ENCODE peak calls at places on chromosome 3, in nine cellular contexts. One of them, this sample, is unnamed. For H3K4me1, the result is how much of the 10 kb centered on the place peaks cover.

GRCh38 chr3:58588030-58588614 is 10.9 kb upstream of the FAM107A start:
- DNase-seq in CD8-positive, alpha-beta memory T cell: no peak
- DNase-seq in cardiac muscle cell: peak
- DNase-seq in hepatocyte: peak
- DNase-seq in right lobe of liver: no peak
- DNase-seq in IMR-90: peak
- DNase-seq in OCI-LY7: no peak
- DNase-seq in psoas muscle: no peak
- DNase-seq in mammary epithelial cell: no peak
- DNase-seq in this sample: no peak

GRCh38 chr3:110419571-110419970 is 652.0 kb upstream of the NECTIN3 start:
- DNase-seq in right lobe of liver: no peak
- DNase-seq in hepatocyte: no peak
- DNase-seq in psoas muscle: no peak
- DNase-seq in CD8-positive, alpha-beta memory T cell: no peak
- DNase-seq in mammary epithelial cell: no peak
- DNase-seq in IMR-90: no peak
- DNase-seq in cardiac muscle cell: no peak
- DNase-seq in OCI-LY7: no peak
- DNase-seq in this sample: no peak

GRCh38 chr3:99960941-99961340 is 143.3 kb downstream of the CMSS1 start:
- DNase-seq in OCI-LY7: no peak
- DNase-seq in hepatocyte: peak
- DNase-seq in right lobe of liver: no peak
- DNase-seq in CD8-positive, alpha-beta memory T cell: no peak
- DNase-seq in IMR-90: no peak
- DNase-seq in cardiac muscle cell: no peak
- DNase-seq in mammary epithelial cell: no peak
- DNase-seq in psoas muscle: no peak
- DNase-seq in this sample: no peak

GRCh38 chr3:57409471-57409870 is 117.0 kb upstream of the ASB14 start:
- DNase-seq in psoas muscle: no peak
- DNase-seq in mammary epithelial cell: no peak
- DNase-seq in OCI-LY7: no peak
- DNase-seq in cardiac muscle cell: no peak
- DNase-seq in hepatocyte: no peak
- DNase-seq in CD8-positive, alpha-beta memory T cell: no peak
- DNase-seq in IMR-90: no peak
- DNase-seq in right lobe of liver: no peak
- DNase-seq in this sample: no peak

GRCh38 chr3:79019137-79019923 is 748.5 kb downstream of the ROBO1 start:
- DNase-seq in IMR-90: peak
- DNase-seq in OCI-LY7: no peak
- DNase-seq in cardiac muscle cell: peak
- DNase-seq in right lobe of liver: peak
- DNase-seq in psoas muscle: peak
- DNase-seq in hepatocyte: peak
- DNase-seq in mammary epithelial cell: peak
- DNase-seq in CD8-positive, alpha-beta memory T cell: no peak
- DNase-seq in this sample: peak

GRCh38 chr3:146160233-146160963 is 586 bp downstream of the PLOD2 start:
- DNase-seq in OCI-LY7: no peak
- DNase-seq in cardiac muscle cell: peak
- DNase-seq in CD8-positive, alpha-beta memory T cell: peak
- DNase-seq in mammary epithelial cell: peak
- DNase-seq in psoas muscle: peak
- DNase-seq in hepatocyte: peak
- DNase-seq in IMR-90: peak
- DNase-seq in right lobe of liver: peak
- DNase-seq in this sample: peak

GRCh38 chr3:11078826-11079520 is 75.3 kb upstream of the HRH1 start:
- DNase-seq in hepatocyte: no peak
- DNase-seq in OCI-LY7: no peak
- DNase-seq in right lobe of liver: no peak
- DNase-seq in mammary epithelial cell: no peak
- DNase-seq in CD8-positive, alpha-beta memory T cell: no peak
- DNase-seq in psoas muscle: no peak
- DNase-seq in cardiac muscle cell: no peak
- DNase-seq in IMR-90: no peak
- DNase-seq in this sample: no peak

GRCh38 chr3:12347301-12347700 is 58.4 kb downstream of the PPARG start:
- DNase-seq in hepatocyte: no peak
- DNase-seq in IMR-90: no peak
- DNase-seq in CD8-positive, alpha-beta memory T cell: no peak
- DNase-seq in mammary epithelial cell: no peak
- DNase-seq in psoas muscle: no peak
- DNase-seq in right lobe of liver: no peak
- DNase-seq in OCI-LY7: no peak
- DNase-seq in cardiac muscle cell: no peak
- DNase-seq in this sample: no peak

GRCh38 chr3:124034016-124034808 is 42.3 kb upstream of the ROPN1 start:
- DNase-seq in mammary epithelial cell: no peak
- DNase-seq in psoas muscle: peak
- DNase-seq in IMR-90: no peak
- DNase-seq in OCI-LY7: no peak
- DNase-seq in CD8-positive, alpha-beta memory T cell: no peak
- DNase-seq in hepatocyte: peak
- DNase-seq in cardiac muscle cell: peak
- DNase-seq in right lobe of liver: peak
- DNase-seq in this sample: no peak

GRCh38 chr3:9404680-9405079 is 7.3 kb downstream of the SETD5 start:
- DNase-seq in IMR-90: no peak
- DNase-seq in mammary epithelial cell: peak
- DNase-seq in right lobe of liver: no peak
- DNase-seq in OCI-LY7: no peak
- DNase-seq in cardiac muscle cell: peak
- DNase-seq in hepatocyte: no peak
- DNase-seq in CD8-positive, alpha-beta memory T cell: no peak
- DNase-seq in psoas muscle: no peak
- DNase-seq in this sample: no peak

GRCh38 chr3:9408061-9408460 is 10.6 kb downstream of the SETD5 start:
- DNase-seq in IMR-90: no peak
- DNase-seq in right lobe of liver: no peak
- DNase-seq in cardiac muscle cell: no peak
- DNase-seq in mammary epithelial cell: no peak
- DNase-seq in OCI-LY7: no peak
- DNase-seq in hepatocyte: no peak
- DNase-seq in psoas muscle: no peak
- DNase-seq in CD8-positive, alpha-beta memory T cell: no peak
- DNase-seq in this sample: no peak

GRCh38 chr3:9403463-9403862 is 6.0 kb downstream of the SETD5 start:
- DNase-seq in psoas muscle: no peak
- DNase-seq in right lobe of liver: no peak
- DNase-seq in CD8-positive, alpha-beta memory T cell: no peak
- DNase-seq in mammary epithelial cell: no peak
- DNase-seq in IMR-90: no peak
- DNase-seq in cardiac muscle cell: no peak
- DNase-seq in hepatocyte: no peak
- DNase-seq in OCI-LY7: no peak
- DNase-seq in this sample: no peak

GRCh38 chr3:9406856-9407626 is 9.6 kb downstream of the SETD5 start:
- DNase-seq in IMR-90: no peak
- DNase-seq in mammary epithelial cell: no peak
- DNase-seq in CD8-positive, alpha-beta memory T cell: no peak
- DNase-seq in right lobe of liver: no peak
- DNase-seq in hepatocyte: no peak
- DNase-seq in psoas muscle: no peak
- DNase-seq in cardiac muscle cell: no peak
- DNase-seq in OCI-LY7: no peak
- DNase-seq in this sample: no peak

GRCh38 chr3:9405756-9406155 is 8.3 kb downstream of the SETD5 start:
- DNase-seq in hepatocyte: no peak
- DNase-seq in psoas muscle: no peak
- DNase-seq in cardiac muscle cell: no peak
- DNase-seq in IMR-90: no peak
- DNase-seq in CD8-positive, alpha-beta memory T cell: no peak
- DNase-seq in OCI-LY7: no peak
- DNase-seq in right lobe of liver: no peak
- DNase-seq in mammary epithelial cell: peak
- DNase-seq in this sample: no peak
- H3K4me1 ChIP-seq in hepatocyte: half or more
- H3K4me1 ChIP-seq in psoas muscle: half or more
- H3K4me1 ChIP-seq in cardiac muscle cell: under half
- H3K4me1 ChIP-seq in IMR-90: under half
- H3K4me1 ChIP-seq in CD8-positive, alpha-beta memory T cell: half or more
- H3K4me1 ChIP-seq in OCI-LY7: half or more
- H3K4me1 ChIP-seq in right lobe of liver: under half
- H3K4me1 ChIP-seq in mammary epithelial cell: under half
- H3K4me1 ChIP-seq in this sample: half or more

DNA sequence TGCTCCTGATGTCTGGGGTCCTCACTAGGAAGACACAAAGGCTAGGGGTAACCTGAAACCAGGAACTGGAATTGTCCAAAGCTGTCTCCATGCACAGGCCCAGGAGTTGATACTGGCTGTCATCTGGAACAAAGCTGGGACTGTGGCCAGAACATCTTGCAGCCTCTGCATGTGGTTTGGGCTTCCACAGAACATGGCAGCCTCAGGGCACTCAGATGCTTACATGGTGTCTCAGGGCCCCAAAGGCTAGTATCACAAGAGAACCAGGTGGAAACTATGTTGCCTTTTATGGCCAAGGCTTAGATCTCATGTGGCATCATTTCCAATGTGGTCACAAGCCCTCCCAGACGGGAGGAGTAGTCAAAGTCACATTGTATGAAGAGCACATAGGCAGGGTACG is 335.2 kb upstream of the TRIM42 start:
- DNase-seq in hepatocyte: no peak
- DNase-seq in IMR-90: no peak
- DNase-seq in cardiac muscle cell: no peak
- DNase-seq in psoas muscle: no peak
- DNase-seq in CD8-positive, alpha-beta memory T cell: no peak
- DNase-seq in right lobe of liver: no peak
- DNase-seq in mammary epithelial cell: peak
- DNase-seq in OCI-LY7: no peak
- DNase-seq in this sample: no peak
- H3K4me1 ChIP-seq in hepatocyte: under half
- H3K4me1 ChIP-seq in IMR-90: under half
- H3K4me1 ChIP-seq in cardiac muscle cell: under half
- H3K4me1 ChIP-seq in psoas muscle: under half
- H3K4me1 ChIP-seq in CD8-positive, alpha-beta memory T cell: under half
- H3K4me1 ChIP-seq in right lobe of liver: under half
- H3K4me1 ChIP-seq in mammary epithelial cell: under half
- H3K4me1 ChIP-seq in OCI-LY7: under half
- H3K4me1 ChIP-seq in this sample: under half

GRCh38 chr3:55608266-55608937 is 121.3 kb upstream of the WNT5A start:
- DNase-seq in cardiac muscle cell: no peak
- DNase-seq in CD8-positive, alpha-beta memory T cell: no peak
- DNase-seq in mammary epithelial cell: no peak
- DNase-seq in psoas muscle: no peak
- DNase-seq in OCI-LY7: no peak
- DNase-seq in right lobe of liver: no peak
- DNase-seq in hepatocyte: no peak
- DNase-seq in IMR-90: no peak
- DNase-seq in this sample: no peak

GRCh38 chr3:55607844-55608243 is 120.7 kb upstream of the WNT5A start:
- DNase-seq in psoas muscle: no peak
- DNase-seq in mammary epithelial cell: no peak
- DNase-seq in cardiac muscle cell: no peak
- DNase-seq in CD8-positive, alpha-beta memory T cell: no peak
- DNase-seq in OCI-LY7: no peak
- DNase-seq in hepatocyte: no peak
- DNase-seq in IMR-90: no peak
- DNase-seq in right lobe of liver: no peak
- DNase-seq in this sample: no peak

GRCh38 chr3:55607175-55607574 is 120.1 kb upstream of the WNT5A start:
- DNase-seq in IMR-90: no peak
- DNase-seq in hepatocyte: no peak
- DNase-seq in OCI-LY7: no peak
- DNase-seq in cardiac muscle cell: no peak
- DNase-seq in psoas muscle: no peak
- DNase-seq in right lobe of liver: no peak
- DNase-seq in CD8-positive, alpha-beta memory T cell: no peak
- DNase-seq in mammary epithelial cell: no peak
- DNase-seq in this sample: no peak

GRCh38 chr3:55605837-55606236 is 118.7 kb upstream of the WNT5A start:
- DNase-seq in hepatocyte: no peak
- DNase-seq in right lobe of liver: no peak
- DNase-seq in psoas muscle: no peak
- DNase-seq in cardiac muscle cell: no peak
- DNase-seq in mammary epithelial cell: no peak
- DNase-seq in OCI-LY7: no peak
- DNase-seq in CD8-positive, alpha-beta memory T cell: no peak
- DNase-seq in IMR-90: no peak
- DNase-seq in this sample: no peak

DNA sequence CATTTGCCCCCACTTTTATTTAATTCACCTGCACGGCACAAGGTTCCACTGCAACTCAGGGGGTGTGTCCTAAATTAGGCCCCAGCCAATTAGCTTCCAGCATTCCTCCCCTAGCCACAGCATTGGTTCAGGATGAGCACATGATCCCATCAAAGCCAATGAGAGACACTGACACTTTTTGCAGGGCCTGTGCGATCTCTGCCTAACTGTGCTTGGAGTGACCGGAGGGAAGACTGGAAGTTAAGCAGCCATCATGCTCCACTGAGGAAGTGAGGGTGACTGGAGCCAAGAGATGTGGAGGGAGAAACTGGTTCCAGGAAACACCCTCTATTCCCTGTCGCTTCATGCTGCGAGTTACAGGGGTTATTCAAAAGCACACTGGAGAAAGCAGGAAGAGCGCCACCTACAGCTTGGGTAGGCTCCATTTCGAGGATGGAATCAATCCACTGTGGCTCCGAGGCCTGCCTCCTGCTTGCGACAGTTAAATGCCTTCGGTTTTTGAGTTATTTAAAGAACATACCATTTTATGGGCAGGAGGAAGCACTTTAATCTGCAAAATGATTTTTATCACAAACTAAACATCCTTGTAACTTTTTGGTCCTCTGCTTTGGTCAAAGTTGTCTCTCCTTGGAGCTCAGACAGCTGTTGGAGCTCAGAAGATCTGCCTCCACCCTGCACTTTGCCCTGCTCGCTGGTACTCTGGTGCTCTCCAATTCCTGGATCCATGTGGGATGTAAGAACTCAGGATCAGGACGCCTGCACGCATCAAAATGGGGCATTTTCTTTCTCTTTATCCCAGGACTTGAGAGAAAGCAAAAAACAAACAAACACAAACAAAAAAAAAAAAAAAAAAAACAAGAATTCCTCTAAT is 122.4 kb upstream of the WNT5A start:
- DNase-seq in OCI-LY7: peak
- DNase-seq in mammary epithelial cell: no peak
- DNase-seq in right lobe of liver: no peak
- DNase-seq in CD8-positive, alpha-beta memory T cell: no peak
- DNase-seq in psoas muscle: no peak
- DNase-seq in IMR-90: no peak
- DNase-seq in cardiac muscle cell: no peak
- DNase-seq in hepatocyte: no peak
- DNase-seq in this sample: no peak
- H3K4me1 ChIP-seq in OCI-LY7: under half
- H3K4me1 ChIP-seq in mammary epithelial cell: under half
- H3K4me1 ChIP-seq in right lobe of liver: under half
- H3K4me1 ChIP-seq in CD8-positive, alpha-beta memory T cell: under half
- H3K4me1 ChIP-seq in psoas muscle: under half
- H3K4me1 ChIP-seq in IMR-90: under half
- H3K4me1 ChIP-seq in cardiac muscle cell: under half
- H3K4me1 ChIP-seq in hepatocyte: under half
- H3K4me1 ChIP-seq in this sample: under half

GRCh38 chr3:173568623-173569022 is 171.1 kb downstream of the NLGN1 start:
- DNase-seq in psoas muscle: no peak
- DNase-seq in cardiac muscle cell: no peak
- DNase-seq in OCI-LY7: no peak
- DNase-seq in mammary epithelial cell: no peak
- DNase-seq in right lobe of liver: no peak
- DNase-seq in hepatocyte: no peak
- DNase-seq in IMR-90: no peak
- DNase-seq in CD8-positive, alpha-beta memory T cell: no peak
- DNase-seq in this sample: no peak

GRCh38 chr3:173567997-173568396 is 170.5 kb downstream of the NLGN1 start:
- DNase-seq in CD8-positive, alpha-beta memory T cell: no peak
- DNase-seq in hepatocyte: no peak
- DNase-seq in IMR-90: no peak
- DNase-seq in OCI-LY7: no peak
- DNase-seq in cardiac muscle cell: no peak
- DNase-seq in mammary epithelial cell: no peak
- DNase-seq in psoas muscle: no peak
- DNase-seq in right lobe of liver: no peak
- DNase-seq in this sample: no peak
- H3K4me1 ChIP-seq in CD8-positive, alpha-beta memory T cell: under half
- H3K4me1 ChIP-seq in hepatocyte: under half
- H3K4me1 ChIP-seq in IMR-90: under half
- H3K4me1 ChIP-seq in OCI-LY7: under half
- H3K4me1 ChIP-seq in cardiac muscle cell: under half
- H3K4me1 ChIP-seq in mammary epithelial cell: under half
- H3K4me1 ChIP-seq in psoas muscle: under half
- H3K4me1 ChIP-seq in right lobe of liver: under half
- H3K4me1 ChIP-seq in this sample: under half

This sample was measured in stomach.